ENCODE peak calls at places on chromosomes 12 and 14, in four cellular contexts. X is K562, V is H1, H is HepG2. Z is an unnamed sample.

GRCh38 chr14:32633214-32633864 is 304.2 kb downstream of the AKAP6 start:
- DNase-seq in V (no peak), X (no peak), H (no peak), Z (no peak)

GRCh38 chr14:20530771-20531571 is 25.6 kb downstream of the RNASE10 start:
- DNase-seq in H (peak), V (peak), X (peak), Z (peak)

GRCh38 chr14:32900602-32901001 is 38.1 kb upstream of the NPAS3 start:
- DNase-seq in H (no peak), X (no peak), V (no peak), Z (no peak)

GRCh38 chr12:46701356-46701755 is 124.4 kb downstream of the SLC38A4 start:
- DNase-seq in V (no peak), H (no peak), X (no peak), Z (no peak)

GRCh38 chr12:25840678-25841077 is 117.8 kb upstream of the RASSF8 start:
- DNase-seq in H (no peak), V (no peak), X (no peak), Z (peak)

GRCh38 chr14:25001096-25001982 is 48.6 kb downstream of the STXBP6 start:
- DNase-seq in V (no peak), H (no peak), X (no peak), Z (no peak)

GRCh38 chr12:67068204-67068731 is 200.9 kb upstream of the CAND1 start:
- DNase-seq in V (peak), H (no peak), X (no peak), Z (no peak)

GRCh38 chr14:85380891-85381290 is 149.1 kb upstream of the FLRT2 start:
- DNase-seq in V (no peak), H (no peak), X (no peak), Z (peak)

GRCh38 chr12:33156042-33156441 is 259.5 kb upstream of the PKP2 start:
- DNase-seq in H (no peak), V (no peak), X (no peak), Z (no peak)

GRCh38 chr14:99435327-99435726 is 45.3 kb downstream of the SETD3 start:
- DNase-seq in V (peak), X (no peak), H (no peak), Z (no peak)

GRCh38 chr12:124481772-124482566 is 85.4 kb downstream of the NCOR2 start:
- DNase-seq in V (no peak), H (no peak), X (no peak), Z (no peak)

GRCh38 chr14:101453225-101453624 is 108.1 kb upstream of the DIO3 start:
- DNase-seq in H (no peak), X (no peak), V (no peak), Z (no peak)

GRCh38 chr12:47412837-47413236 is 293.0 kb downstream of the RPAP3 start:
- DNase-seq in H (no peak), V (no peak), X (no peak), Z (no peak)

GRCh38 chr12:93645702-93646101 is 31.5 kb upstream of the CRADD start:
- DNase-seq in H (no peak), X (no peak), V (no peak), Z (no peak)

GRCh38 chr12:50192241-50192640 is 25.1 kb upstream of the CERS5 start:
- DNase-seq in X (no peak), V (no peak), H (no peak), Z (no peak)

GRCh38 chr12:47237751-47238211 is 158.0 kb upstream of the AMIGO2 start:
- DNase-seq in V (no peak), X (no peak), H (no peak), Z (no peak)

GRCh38 chr14:29749327-29749726 is 178.3 kb downstream of the PRKD1 start:
- DNase-seq in V (no peak), X (no peak), H (no peak), Z (peak)

GRCh38 chr14:93132472-93133065 is 16.8 kb upstream of the ITPK1 start:
- DNase-seq in X (no peak), H (peak), V (no peak), Z (peak)

GRCh38 chr14:30657606-30658163 is 35.6 kb downstream of the SCFD1 start:
- DNase-seq in H (peak), X (no peak), V (no peak), Z (peak)

GRCh38 chr12:6925239-6925542 is 2.6 kb upstream of the ATN1 start:
- DNase-seq in V (peak), X (no peak), H (no peak), Z (no peak)

GRCh38 chr12:45938566-45938965 is 51.8 kb downstream of the SCAF11 start:
- DNase-seq in X (no peak), V (no peak), H (no peak), Z (peak)

GRCh38 chr12:104653730-104654328 is 197.1 kb downstream of the CHST11 start:
- DNase-seq in X (peak), V (peak), H (peak), Z (no peak)

GRCh38 chr12:19450362-19450761 is 11.1 kb downstream of the AEBP2 start:
- DNase-seq in H (no peak), V (peak), X (no peak), Z (no peak)

GRCh38 chr14:66600416-66600815 is 92.5 kb downstream of the GPHN start:
- DNase-seq in V (no peak), H (no peak), X (no peak), Z (peak)

GRCh38 chr12:120479458-120479857 is 9.9 kb upstream of the SRSF9 start:
- DNase-seq in V (no peak), X (no peak), H (no peak), Z (no peak)

GRCh38 chr12:3315201-3315661 is 175.8 kb upstream of the PRMT8 start:
- DNase-seq in V (no peak), X (no peak), H (no peak), Z (peak)

GRCh38 chr12:45289245-45290217 is 73.6 kb downstream of the ANO6 start:
- DNase-seq in X (no peak), H (no peak), V (no peak), Z (no peak)

GRCh38 chr12:77058740-77059139 is 6.6 kb downstream of the E2F7 start:
- DNase-seq in H (no peak), V (no peak), X (no peak), Z (no peak)

GRCh38 chr12:130619378-130619970 is 96.6 kb downstream of the RIMBP2 start:
- DNase-seq in X (no peak), V (no peak), H (no peak), Z (no peak)

GRCh38 chr14:32383337-32384009 is 54.4 kb downstream of the AKAP6 start:
- DNase-seq in X (no peak), H (no peak), V (no peak), Z (no peak)

GRCh38 chr14:76696361-76696760 is 64.9 kb upstream of the VASH1 start:
- DNase-seq in V (no peak), H (no peak), X (no peak), Z (no peak)

GRCh38 chr12:90940872-90941499 is 14.0 kb downstream of the CCER1 start:
- DNase-seq in H (peak), V (no peak), X (peak), Z (peak)

GRCh38 chr12:90060031-90060430 is 351.4 kb upstream of the ATP2B1 start:
- DNase-seq in X (no peak), H (no peak), V (no peak), Z (peak)

GRCh38 chr14:36538051-36538450 is 18.0 kb upstream of the NKX2-1 start:
- DNase-seq in V (no peak), H (no peak), X (no peak), Z (no peak)

GRCh38 chr12:120500577-120500976 is 4.7 kb downstream of the DYNLL1 start:
- DNase-seq in X (no peak), V (no peak), H (no peak), Z (peak)

GRCh38 chr14:77052281-77053044 is 24.0 kb upstream of the IRF2BPL start:
- DNase-seq in V (no peak), H (no peak), X (no peak), Z (no peak)

GRCh38 chr12:80352476-80352875 is 91.6 kb upstream of the PTPRQ start:
- DNase-seq in X (no peak), H (no peak), V (no peak), Z (no peak)

GRCh38 chr12:80356092-80356491 is 87.9 kb upstream of the PTPRQ start:
- DNase-seq in H (no peak), X (no peak), V (no peak), Z (peak)

DNA sequence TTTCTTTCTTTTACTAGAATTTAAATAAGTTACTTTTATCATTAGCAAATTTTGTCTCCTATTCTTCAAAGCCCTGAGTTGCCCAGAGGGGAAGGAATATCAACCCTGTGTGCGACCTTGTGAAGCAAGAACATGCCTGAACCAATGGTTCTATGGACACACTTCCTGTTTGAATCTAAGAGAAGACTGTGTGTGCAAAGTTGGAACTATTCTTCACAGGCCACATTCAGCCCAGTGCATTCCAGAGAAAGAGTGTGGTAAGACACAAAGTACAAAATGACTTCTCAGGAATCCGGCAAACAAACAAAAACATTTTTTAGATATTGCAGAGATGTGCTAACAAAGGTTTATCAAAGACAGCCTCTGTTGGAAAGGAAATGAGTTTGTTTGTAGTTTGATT is 90.8 kb upstream of the PTPRQ start:
- DNase-seq in X (no peak), V (no peak), H (peak), Z (peak)
- TF ChIP-seq JUN in X (no peak), V (no peak), H (no peak), Z (no peak)

GRCh38 chr14:51302319-51303030 is 62.4 kb downstream of the TMX1 start:
- DNase-seq in X (no peak), V (no peak), H (no peak), Z (no peak)
- TF ChIP-seq POLR2A in X (no peak), V (no peak), H (no peak), Z (no peak)

DNA sequence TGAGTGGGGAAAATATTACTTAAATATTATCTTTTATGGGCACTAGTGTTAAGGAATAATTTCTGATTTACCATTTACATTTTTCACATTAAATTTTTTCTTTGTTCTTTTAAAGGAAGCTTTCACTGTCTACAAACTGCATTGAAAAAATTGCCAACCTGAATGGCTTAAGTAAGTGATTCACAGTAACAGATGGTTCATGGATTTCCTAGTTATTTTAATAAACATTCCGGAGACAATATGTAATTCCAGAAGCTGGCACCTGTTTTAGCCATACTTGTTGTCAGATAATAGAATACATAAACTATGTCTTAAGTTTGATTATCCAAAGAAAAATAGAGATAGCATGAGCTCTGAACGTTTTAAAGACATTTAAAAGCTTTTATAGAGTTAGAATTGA is 17.1 kb downstream of the DNAL1 start:
- DNase-seq in V (no peak), X (no peak), H (no peak), Z (no peak)
- H3K9ac ChIP-seq in V (no peak), X (no peak), H (no peak), Z (no peak)

DNA sequence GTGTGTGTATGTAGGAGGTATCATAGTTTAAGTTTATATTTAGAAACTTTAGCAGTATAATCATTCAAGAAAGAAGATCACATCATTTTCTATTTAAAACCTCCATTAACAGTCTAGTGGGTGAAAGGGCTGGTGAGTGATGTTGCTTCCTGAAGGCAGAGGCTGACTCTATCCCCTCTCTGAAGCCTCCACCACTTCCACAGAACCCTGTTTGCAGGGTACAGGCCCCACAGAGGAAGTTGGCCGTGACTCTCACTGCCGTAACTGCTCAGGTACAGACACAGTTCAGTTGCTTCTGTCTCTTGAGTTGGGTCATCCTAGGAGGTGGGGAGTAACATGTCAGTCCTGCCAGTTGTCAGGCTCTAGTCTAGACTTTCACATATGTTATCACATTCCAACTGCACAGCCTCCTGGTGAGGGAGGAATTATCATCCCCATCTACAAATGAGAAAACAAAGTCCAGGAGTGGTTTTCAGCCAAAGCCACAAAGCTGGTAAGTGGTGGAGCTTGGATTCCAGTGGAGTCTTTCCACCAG is 31.5 kb downstream of the CFL2 start:
- DNase-seq in X (no peak), H (no peak), V (no peak), Z (no peak)
- TF ChIP-seq JUN in X (no peak), H (no peak), V (no peak), Z (no peak)

GRCh38 chr12:128820723-128821432 is 2.9 kb downstream of the SLC15A4 start:
- DNase-seq in V (no peak), X (no peak), H (no peak), Z (no peak)

GRCh38 chr12:128823216-128823915 is 392 bp downstream of the SLC15A4 start:
- DNase-seq in H (peak), V (peak), X (peak), Z (no peak)

GRCh38 chr12:128827724-128828123 is 4.0 kb upstream of the SLC15A4 start:
- DNase-seq in X (no peak), V (no peak), H (no peak), Z (no peak)

GRCh38 chr12:128825845-128826244 is 2.1 kb upstream of the SLC15A4 start:
- DNase-seq in X (no peak), H (no peak), V (no peak), Z (no peak)

DNA sequence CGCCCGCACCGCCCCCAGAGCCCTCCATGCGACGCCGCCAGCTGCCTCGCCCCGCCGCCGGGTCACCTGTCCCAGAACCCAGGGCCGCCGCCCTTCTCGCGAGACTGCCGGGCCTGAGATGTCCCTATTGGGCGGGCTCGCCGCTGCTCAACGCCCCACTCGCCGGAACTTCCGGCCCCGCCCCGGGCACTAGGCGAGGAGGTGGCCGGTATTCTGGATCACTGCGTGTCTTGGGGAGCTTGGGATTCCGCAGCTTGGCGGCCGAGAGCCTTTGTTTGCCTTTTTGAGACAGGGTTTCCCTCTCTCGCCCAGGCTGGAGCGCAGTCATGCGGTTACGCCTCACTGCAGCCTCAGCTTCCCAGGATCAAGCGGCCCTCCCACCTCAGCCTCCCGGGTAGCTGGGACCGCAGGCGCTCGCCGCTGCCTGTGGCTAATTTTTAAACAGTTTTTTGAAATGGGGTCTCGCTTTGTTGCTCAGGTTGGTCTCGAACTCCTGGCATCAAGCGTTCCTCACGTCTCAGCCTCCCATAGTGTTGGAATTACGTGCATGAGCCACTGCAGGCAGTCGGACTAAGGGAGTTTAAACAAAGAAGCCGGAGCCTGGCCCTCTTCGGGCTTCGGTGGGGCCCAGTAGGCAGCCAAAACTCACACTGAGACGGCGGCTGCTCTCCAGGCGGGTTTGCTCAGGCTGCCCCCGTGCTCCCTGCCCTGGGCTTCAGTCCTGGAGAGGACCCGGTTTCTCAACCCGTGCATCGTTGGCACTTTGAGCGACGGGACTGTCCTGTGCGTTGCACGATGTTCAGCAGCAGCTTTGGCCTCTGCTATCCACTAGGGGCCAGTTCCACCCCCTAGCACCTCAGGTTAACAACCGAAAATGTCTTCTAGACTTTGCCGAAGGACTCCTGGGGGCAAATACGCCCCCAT is at the start of gene SLC15A4:
- DNase-seq in H (peak), X (peak), V (peak), Z (peak)
- TF ChIP-seq POLR2A in H (peak), X (peak), V (peak), Z (peak)

GRCh38 chr14:61453103-61453767 is 131.9 kb downstream of the PRKCH start:
- DNase-seq in H (no peak), V (no peak), X (no peak), Z (no peak)

GRCh38 chr14:61454545-61454944 is 133.2 kb downstream of the PRKCH start:
- DNase-seq in X (no peak), V (peak), H (no peak), Z (peak)

GRCh38 chr14:61451491-61451890 is 130.1 kb downstream of the PRKCH start:
- DNase-seq in V (no peak), H (no peak), X (no peak), Z (no peak)

GRCh38 chr14:61452452-61452851 is 131.1 kb downstream of the PRKCH start:
- DNase-seq in X (no peak), V (no peak), H (no peak), Z (no peak)

GRCh38 chr14:61451891-61452400 is 130.6 kb downstream of the PRKCH start:
- DNase-seq in V (no peak), X (no peak), H (no peak), Z (no peak)
- H3K9ac ChIP-seq in V (no peak), X (no peak), H (no peak), Z (no peak)

GRCh38 chr12:111768159-111768895 is 1.6 kb downstream of the ALDH2 start:
- DNase-seq in X (no peak), H (no peak), V (no peak), Z (no peak)

GRCh38 chr12:111764120-111764821 is 2.5 kb upstream of the ALDH2 start:
- DNase-seq in V (no peak), H (no peak), X (no peak), Z (no peak)

GRCh38 chr12:111769599-111769998 is 2.9 kb downstream of the ALDH2 start:
- DNase-seq in X (no peak), V (no peak), H (no peak), Z (no peak)

GRCh38 chr12:111767362-111768158 is 827 bp downstream of the ALDH2 start:
- DNase-seq in H (peak), V (no peak), X (no peak), Z (peak)

GRCh38 chr12:111766608-111767361 is at the start of gene ALDH2:
- DNase-seq in V (peak), X (peak), H (peak), Z (peak)
- TF ChIP-seq JUN in V (no peak), X (no peak), H (no peak), Z (no peak)